ENCODE peak calls at places on chromosome 19, in four cellular contexts. M, Y, K and T are unnamed samples.
A peak's percentile ranks its signal among the peaks of the same experiment; 100 is the strongest.

GRCh38 chr19:19578241-19578640 is 40.2 kb downstream of the CILP2 start:
- DNase-seq in M (no peak), Y (no peak), K (no peak), T (no peak)

GRCh38 chr19:46963093-46963734 is 56.4 kb upstream of the NPAS1 start:
- DNase-seq in M (no peak), Y (peak; percentile 96), K (no peak), T (no peak)

GRCh38 chr19:48992571-48993174 is 436 bp downstream of the GYS1 start:
- DNase-seq in M (no peak), Y (no peak), K (peak; percentile 38), T (no peak)

GRCh38 chr19:14118165-14119051 is 846 bp upstream of the PRKACA start:
- DNase-seq in M (peak; percentile 15), Y (peak; percentile 69), K (no peak), T (no peak)

GRCh38 chr19:9668544-9668943 is 6.4 kb downstream of the ZNF562 start:
- DNase-seq in M (no peak), Y (no peak), K (no peak), T (no peak)

GRCh38 chr19:48644839-48645651 is 942 bp downstream of the CA11 start:
- DNase-seq in M (peak; percentile 66), Y (peak; percentile 78), K (peak; percentile 79), T (no peak)

GRCh38 chr19:48571378-48572162 is 19.6 kb downstream of the SULT2B1 start:
- DNase-seq in M (no peak), Y (no peak), K (no peak), T (no peak)

GRCh38 chr19:8655340-8655709 is 24.9 kb downstream of the NFILZ start:
- DNase-seq in M (peak; percentile 19), Y (no peak), K (peak; percentile 43), T (no peak)

GRCh38 chr19:6470173-6470572 is 6.1 kb downstream of the CRB3 start:
- DNase-seq in M (no peak), Y (no peak), K (no peak), T (no peak)

GRCh38 chr19:14441041-14441938 is 8.2 kb downstream of the PKN1 start:
- DNase-seq in M (no peak), Y (no peak), K (no peak), T (no peak)

GRCh38 chr19:47156861-47157454 is 26.3 kb downstream of the SAE1 start:
- DNase-seq in M (no peak), Y (no peak), K (no peak), T (no peak)

GRCh38 chr19:13181747-13182388 is 31.7 kb downstream of the IER2 start:
- DNase-seq in M (no peak), Y (peak; percentile 55), K (peak; percentile 55), T (no peak)

GRCh38 chr19:51461723-51462161 is 3.5 kb upstream of the SIGLEC8 start:
- DNase-seq in M (no peak), Y (no peak), K (no peak), T (no peak)

GRCh38 chr19:2532252-2533071 is 56.5 kb downstream of the GADD45B start:
- DNase-seq in M (no peak), Y (peak; percentile 99), K (no peak), T (no peak)

GRCh38 chr19:5308471-5309437 is 31.9 kb downstream of the PTPRS start:
- DNase-seq in M (no peak), Y (peak; percentile 79), K (peak; percentile 26), T (no peak)

GRCh38 chr19:53906211-53907192 is 2.6 kb upstream of the CACNG7 start:
- DNase-seq in M (peak; percentile 59), Y (peak; percentile 28), K (peak; percentile 33), T (no peak)

GRCh38 chr19:48819366-48819816 is 8.6 kb upstream of the BCAT2 start:
- DNase-seq in M (no peak), Y (peak; percentile 80), K (no peak), T (no peak)

GRCh38 chr19:33684550-33685303 is 63.0 kb downstream of the CHST8 start:
- DNase-seq in M (no peak), Y (peak; percentile 0), K (no peak), T (peak; percentile 78)

GRCh38 chr19:10780368-10780767 is 55.6 kb downstream of the TMED1 start:
- DNase-seq in M (no peak), Y (peak; percentile 97), K (no peak), T (no peak)

GRCh38 chr19:40192758-40193586 is 1.7 kb downstream of the MAP3K10 start:
- DNase-seq in M (no peak), Y (no peak), K (no peak), T (no peak)

GRCh38 chr19:28329429-28329828 is 883.5 kb downstream of the UQCRFS1 start:
- DNase-seq in M (no peak), Y (no peak), K (no peak), T (no peak)

GRCh38 chr19:13537454-13537853 is 31.2 kb upstream of the CACNA1A start:
- DNase-seq in M (no peak), Y (no peak), K (no peak), T (no peak)

GRCh38 chr19:21698215-21698614 is 69.2 kb downstream of the ZNF100 start:
- DNase-seq in M (no peak), Y (peak; percentile 42), K (peak; percentile 48), T (no peak)

GRCh38 chr19:12785431-12786011 is 5.8 kb upstream of the JUNB start:
- DNase-seq in M (no peak), Y (no peak), K (no peak), T (no peak)

GRCh38 chr19:52230685-52231084 is 38.7 kb upstream of the ZNF766 start:
- DNase-seq in M (no peak), Y (no peak), K (no peak), T (no peak)

GRCh38 chr19:13492128-13492527 is 14.2 kb downstream of the CACNA1A start:
- DNase-seq in M (no peak), Y (peak; percentile 84), K (no peak), T (no peak)

GRCh38 chr19:2332341-2333026 is 4.0 kb downstream of the SPPL2B start:
- DNase-seq in M (peak; percentile 42), Y (no peak), K (peak; percentile 95), T (no peak)

GRCh38 chr19:32977269-32977668 is 5.2 kb downstream of the FAAP24 start:
- DNase-seq in M (no peak), Y (peak; percentile 2), K (no peak), T (no peak)

DNA sequence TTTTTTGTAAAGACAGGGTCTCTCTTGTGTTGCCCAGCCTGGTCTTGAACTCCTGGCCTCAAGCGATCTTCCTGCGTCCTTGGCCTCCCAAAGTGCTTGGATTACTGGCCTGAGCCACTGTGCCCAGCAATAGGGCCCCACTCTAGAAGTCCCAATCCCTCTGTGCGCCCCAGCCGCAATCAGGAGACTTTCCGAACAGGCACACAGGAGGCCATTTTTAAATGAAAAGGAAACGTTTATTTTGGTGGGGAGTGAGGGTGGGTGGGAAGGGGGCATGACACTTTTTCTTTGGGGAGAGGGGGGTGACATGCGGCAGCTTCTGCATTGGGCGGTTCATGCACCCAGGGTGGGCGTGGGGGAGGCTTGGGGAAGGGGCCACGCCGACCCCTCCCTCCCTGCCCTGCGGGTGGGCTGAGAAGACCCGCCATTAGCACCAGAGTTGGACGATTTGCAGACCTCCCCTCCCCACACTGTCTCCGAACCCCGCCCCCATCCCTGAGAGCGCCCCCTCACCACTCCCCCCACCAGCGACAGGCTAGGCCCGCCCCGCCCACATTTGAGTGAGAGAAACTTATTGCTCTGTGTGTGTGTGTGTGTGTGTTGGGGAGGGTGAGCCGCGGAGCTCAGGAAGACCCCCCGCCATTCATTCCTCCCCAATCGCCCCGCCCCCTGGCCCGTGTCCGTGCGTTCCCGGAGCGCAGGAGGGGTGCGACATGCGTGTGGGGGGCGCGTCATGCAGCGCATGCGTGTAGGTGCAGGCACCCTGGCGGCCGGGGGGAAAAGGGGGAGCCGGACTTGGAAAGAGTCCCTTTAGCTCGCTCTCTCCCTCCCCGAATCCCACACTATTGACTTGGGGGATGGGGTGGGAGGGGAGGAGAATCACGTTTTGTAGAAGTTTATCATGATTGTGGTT is 17.2 kb downstream of the KCNC3 start:
- DNase-seq in M (no peak), Y (no peak), K (no peak), T (peak; percentile 81)
- TF ChIP-seq CTCF in M (no peak), Y (no peak), K (no peak), T (no peak)

GRCh38 chr19:16419671-16420394 is 51.9 kb downstream of the EPS15L1 start:
- DNase-seq in M (no peak), Y (no peak), K (no peak), T (no peak)

GRCh38 chr19:16416574-16416973 is 55.2 kb downstream of the EPS15L1 start:
- DNase-seq in M (no peak), Y (peak; percentile 46), K (no peak), T (no peak)

GRCh38 chr19:16418597-16418962 is 53.2 kb downstream of the EPS15L1 start:
- DNase-seq in M (no peak), Y (no peak), K (no peak), T (no peak)

GRCh38 chr19:16416996-16417395 is 54.8 kb downstream of the EPS15L1 start:
- DNase-seq in M (no peak), Y (no peak), K (no peak), T (no peak)

DNA sequence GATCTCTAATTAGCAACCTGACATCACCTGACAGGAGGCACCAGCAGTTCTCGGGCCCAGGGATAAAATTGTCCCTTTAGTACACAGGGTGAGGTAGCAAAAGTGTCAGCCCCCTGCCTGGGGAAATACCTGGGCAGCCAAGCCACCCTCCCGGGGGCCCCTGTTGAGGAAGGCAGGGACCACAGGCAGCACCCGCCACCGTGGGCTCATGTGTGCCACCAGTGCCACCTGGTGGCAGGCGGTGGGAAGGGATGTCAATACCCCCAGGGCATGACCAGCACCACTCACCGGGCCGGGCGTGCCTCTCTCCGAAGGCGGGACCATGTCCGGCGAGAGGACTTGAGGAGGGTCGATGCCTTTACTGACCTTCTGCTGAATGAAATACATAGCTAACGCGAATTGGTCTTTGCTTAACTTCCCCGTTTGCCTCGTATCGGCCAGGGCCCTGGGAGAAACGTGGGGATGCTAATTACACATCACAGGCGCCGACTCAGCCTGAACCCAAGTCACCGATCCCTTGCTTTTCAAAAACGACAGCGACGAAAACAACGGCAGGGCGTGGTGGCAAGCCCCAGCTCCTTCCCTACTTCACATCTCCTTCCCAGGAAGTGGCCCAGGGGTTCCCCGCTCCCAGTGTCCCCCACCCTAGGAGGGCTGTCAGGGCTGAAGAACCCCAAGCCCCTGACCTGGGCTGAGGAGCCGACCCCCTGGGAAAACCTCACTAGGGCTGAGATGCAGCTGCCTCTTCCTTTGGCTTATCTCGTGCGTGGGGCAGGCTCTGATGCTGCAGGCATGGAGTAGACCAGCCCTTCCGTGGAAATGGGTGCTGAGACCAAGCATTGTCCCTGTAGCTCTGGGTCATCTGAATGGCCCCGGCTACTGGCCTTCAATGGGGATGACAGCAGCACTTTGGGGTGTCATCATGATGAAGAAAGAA is 53.8 kb downstream of the EPS15L1 start:
- DNase-seq in M (peak; percentile 62), Y (peak; percentile 56), K (peak; percentile 79), T (no peak)
- TF ChIP-seq CTCF in M (peak; percentile 89), Y (peak; percentile 85), K (peak; percentile 91), T (peak; percentile 88)

GRCh38 chr19:4206818-4207484 is 22.4 kb upstream of the EBI3 start:
- DNase-seq in M (no peak), Y (peak; percentile 68), K (peak; percentile 65), T (no peak)
- TF ChIP-seq CTCF in M (no peak), Y (peak; percentile 51), K (peak; percentile 79), T (peak; percentile 41)

DNA sequence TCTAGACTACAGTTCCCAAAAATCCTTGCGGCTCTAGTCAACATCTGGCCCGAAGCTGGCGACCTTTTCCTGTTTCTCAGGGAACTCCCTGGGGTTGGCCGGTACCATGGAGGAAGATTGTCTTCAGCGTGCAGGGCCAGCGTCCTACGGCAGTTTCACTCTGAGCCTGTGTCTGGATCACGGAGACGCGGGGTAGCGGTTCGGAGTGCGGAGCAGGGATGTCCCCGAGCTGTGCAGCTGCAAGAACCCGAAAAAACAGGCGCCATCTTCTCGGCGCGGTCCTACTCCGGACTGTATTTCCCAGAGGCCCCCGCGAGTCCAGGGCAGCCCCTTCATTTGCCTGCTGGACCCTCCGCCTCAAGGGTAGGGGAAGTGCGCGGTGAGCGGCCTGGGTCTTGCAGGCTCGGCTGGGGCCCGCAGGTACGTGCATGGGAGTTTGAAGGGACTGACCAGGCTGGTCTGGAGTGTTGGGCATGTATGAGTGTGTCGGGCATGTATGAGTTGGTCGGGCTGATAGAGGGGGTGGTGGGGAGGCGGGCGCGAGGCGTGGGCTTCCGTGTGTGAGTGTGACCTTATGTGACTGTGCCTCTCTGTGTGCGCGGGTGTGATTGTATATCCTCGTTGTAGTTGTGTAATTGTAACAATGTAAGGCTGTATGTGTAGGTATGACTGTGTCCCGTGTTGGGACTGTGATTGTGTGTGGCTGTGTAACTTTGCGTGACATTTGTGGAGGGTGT is at the start of gene ZNF383:
- DNase-seq in M (peak; percentile 81), Y (peak; percentile 89), K (peak; percentile 94), T (peak; percentile 95)
- TF ChIP-seq CTCF in M (no peak), Y (no peak), K (no peak), T (no peak)